ENCODE peak calls at places on chromosomes 2 and 18, in seven cellular contexts. J, E, G, Y, M, P and X are unnamed samples.

GRCh38 chr2:83368461-83368860 is 1090.6 kb downstream of the SUCLG1 start:
- DNase-seq in P (no peak), G (no peak), Y (no peak), M (no peak), E (no peak), J (no peak), X (no peak)

GRCh38 chr2:228938629-228939028 is 332.5 kb downstream of the PID1 start:
- DNase-seq in P (no peak), Y (no peak), M (no peak), J (no peak), G (no peak), E (no peak), X (no peak)

GRCh38 chr2:200156140-200156858 is 150.2 kb upstream of the SPATS2L start:
- DNase-seq in E (no peak), J (peak; percentile 24), G (no peak), Y (no peak), M (no peak), P (no peak), X (no peak)

GRCh38 chr2:33946198-33946597 is 347.1 kb upstream of the FAM98A start:
- DNase-seq in G (no peak), J (no peak), E (no peak), M (no peak), Y (no peak), P (no peak), X (no peak)

GRCh38 chr2:75608684-75609333 is 37.8 kb upstream of the MRPL19 start:
- DNase-seq in Y (peak; percentile 82), G (peak; percentile 66), E (peak; percentile 61), M (peak; percentile 80), P (no peak), J (peak; percentile 79), X (peak; percentile 58)

GRCh38 chr2:240783819-240784621 is 36.0 kb downstream of the KIF1A start:
- DNase-seq in J (no peak), M (no peak), P (no peak), E (no peak), Y (no peak), G (no peak), X (no peak)

GRCh38 chr2:233356546-233357308 is 2.4 kb downstream of the DGKD start:
- DNase-seq in J (no peak), E (no peak), G (no peak), M (no peak), P (no peak), Y (no peak), X (no peak)

GRCh38 chr2:73268831-73269685 is 15.2 kb downstream of the FBXO41 start:
- DNase-seq in P (no peak), E (no peak), G (peak; percentile 51), J (no peak), Y (no peak), M (no peak), X (no peak)

DNA sequence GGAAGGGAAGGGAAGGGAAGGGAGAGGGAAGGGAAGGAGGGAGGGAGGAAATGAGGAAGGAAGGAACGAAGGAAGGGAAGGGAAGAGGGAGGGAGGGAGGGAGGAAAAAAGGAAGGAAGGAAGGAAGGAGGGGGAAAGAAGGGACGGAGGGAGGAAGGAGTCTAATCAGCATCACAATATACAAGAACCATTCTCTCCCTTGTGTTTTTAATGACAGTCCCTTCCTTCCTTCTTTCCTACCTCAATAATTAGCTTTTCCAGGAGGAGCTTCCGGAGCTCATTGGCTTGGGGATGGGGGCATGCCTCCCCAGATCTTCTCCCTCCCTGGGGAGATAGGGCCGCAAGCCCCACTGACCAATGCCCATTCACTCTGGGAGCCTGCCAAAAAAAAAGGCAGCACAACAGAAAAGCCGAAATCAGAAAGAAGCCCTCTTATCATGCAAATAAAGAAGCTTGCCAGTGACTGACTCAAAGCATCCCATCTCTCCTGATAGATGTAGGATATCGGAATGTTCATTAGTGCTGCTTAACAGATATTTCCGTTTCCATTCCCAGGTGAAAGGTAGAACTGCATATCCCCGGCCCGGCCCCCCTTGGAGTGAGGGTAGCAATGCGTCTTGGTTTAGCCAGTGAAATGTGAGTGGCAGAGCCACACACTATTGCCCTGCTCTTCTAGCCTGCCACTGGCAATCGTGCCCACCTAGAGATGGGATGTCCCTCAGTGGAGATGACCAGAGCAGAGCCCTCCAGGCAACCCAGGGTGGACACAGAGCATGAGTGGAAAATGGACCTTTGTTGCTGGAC is 17.8 kb upstream of the SMAD7 start:
- DNase-seq in E (no peak), Y (no peak), J (no peak), P (no peak), M (no peak), G (no peak), X (no peak)
- TF ChIP-seq TAF1 in E (no peak), Y (no peak), J (no peak), P (no peak), M (no peak), G (no peak), X (no peak)

DNA sequence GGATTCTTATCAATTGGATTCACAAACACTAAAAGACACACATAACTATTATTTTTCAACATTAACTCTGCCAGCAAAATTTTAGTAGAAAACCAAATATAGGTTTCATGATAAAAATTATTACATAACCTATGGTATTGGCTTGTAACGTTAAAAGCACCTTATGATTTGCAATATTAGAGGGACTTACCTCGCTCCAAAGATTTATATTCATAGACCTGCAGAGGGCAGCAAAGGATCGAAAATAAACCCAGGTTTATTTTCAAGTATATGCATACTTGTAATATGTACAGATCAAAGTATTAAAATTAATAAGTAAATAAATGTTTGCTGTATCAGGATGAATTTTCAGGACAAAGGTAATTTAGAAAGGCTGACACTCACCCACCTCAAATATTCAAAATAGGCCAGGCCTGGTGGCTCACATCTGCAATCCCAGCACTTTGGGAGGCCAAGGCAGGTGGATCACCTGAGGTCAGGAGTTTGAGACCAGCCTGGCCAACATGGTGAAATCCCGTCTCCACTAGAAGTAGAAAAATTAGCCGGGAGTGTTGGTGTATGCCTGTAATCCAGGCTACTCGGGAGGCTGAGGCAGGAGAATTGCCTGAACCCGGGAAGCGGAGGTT is 45.3 kb downstream of the LRPPRC start:
- DNase-seq in J (peak; percentile 54), P (no peak), G (no peak), Y (no peak), E (no peak), M (peak; percentile 37), X (no peak)
- TF ChIP-seq TAF1 in J (no peak), P (no peak), G (no peak), Y (no peak), E (no peak), M (no peak), X (no peak)

DNA sequence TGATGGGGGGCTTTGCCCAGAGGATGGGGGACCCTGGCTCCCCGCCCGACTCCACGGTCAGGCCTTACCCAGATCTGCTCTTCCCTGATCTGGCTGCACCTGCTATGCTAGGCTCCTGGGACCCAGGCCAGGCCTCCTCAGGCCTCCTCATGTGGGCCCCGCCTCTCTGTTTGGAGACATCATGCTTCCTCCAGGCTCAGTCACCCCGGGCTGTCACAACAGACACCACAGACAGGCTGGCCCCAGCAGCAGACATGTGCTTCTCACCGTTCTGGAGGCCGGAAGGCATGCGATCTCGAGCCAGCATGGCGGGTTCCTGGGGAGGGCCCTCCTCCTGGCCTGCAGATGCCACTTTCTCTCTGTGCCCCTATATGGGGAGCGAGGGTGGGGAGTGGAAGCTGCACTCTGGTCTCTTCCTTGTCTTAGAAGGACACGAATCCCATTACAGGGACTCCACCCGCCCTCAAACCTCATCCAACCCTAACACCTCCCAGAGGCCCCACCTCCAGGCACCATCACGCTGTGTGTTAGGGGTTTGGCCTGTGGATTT is 10.8 kb upstream of the NEU4 start:
- DNase-seq in Y (peak; percentile 22), E (no peak), M (peak; percentile 47), P (no peak), G (no peak), J (no peak), X (peak; percentile 17)
- TF ChIP-seq TAF1 in Y (no peak), E (no peak), M (no peak), P (no peak), G (no peak), J (no peak), X (no peak)

DNA sequence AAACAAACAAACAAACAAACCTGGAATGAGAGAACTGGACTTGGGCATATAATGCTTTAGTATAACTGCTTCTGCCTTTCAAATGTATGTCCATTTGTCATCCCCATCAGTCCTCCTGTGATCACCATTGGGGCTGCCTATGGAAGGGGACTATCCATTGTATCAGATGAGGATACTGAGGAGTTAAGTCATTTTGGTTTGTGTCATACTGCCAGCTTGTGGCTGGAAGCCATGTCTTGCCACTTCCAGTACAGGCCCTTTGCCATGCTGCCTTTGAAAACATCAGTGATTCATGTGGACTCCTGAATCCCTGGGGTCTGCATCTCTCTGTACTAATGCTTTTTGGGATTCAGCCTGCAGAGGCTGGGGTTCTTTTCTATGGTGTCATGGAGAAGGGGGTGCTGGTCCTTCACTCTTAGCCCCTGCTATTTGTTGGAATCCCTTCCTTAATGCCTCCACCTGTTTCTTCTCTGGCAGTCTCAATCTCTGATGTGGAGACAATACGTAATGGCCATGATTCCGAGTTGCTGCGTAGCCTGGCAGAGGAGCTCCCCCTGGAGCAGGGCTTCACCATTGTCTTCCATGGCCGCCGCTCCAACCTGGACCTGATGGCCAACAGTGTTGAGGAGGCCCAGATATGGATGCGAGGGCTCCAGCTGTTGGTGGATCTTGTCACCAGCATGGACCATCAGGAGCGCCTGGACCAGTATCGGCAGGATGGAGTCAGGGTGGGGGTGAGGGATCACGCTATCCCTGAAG is 10.6 kb downstream of the PLCD4 start:
- DNase-seq in E (no peak), J (peak; percentile 18), G (no peak), P (no peak), Y (no peak), M (peak; percentile 50), X (no peak)
- TF ChIP-seq TAF1 in E (no peak), J (no peak), G (no peak), P (no peak), Y (no peak), M (no peak), X (no peak)

DNA sequence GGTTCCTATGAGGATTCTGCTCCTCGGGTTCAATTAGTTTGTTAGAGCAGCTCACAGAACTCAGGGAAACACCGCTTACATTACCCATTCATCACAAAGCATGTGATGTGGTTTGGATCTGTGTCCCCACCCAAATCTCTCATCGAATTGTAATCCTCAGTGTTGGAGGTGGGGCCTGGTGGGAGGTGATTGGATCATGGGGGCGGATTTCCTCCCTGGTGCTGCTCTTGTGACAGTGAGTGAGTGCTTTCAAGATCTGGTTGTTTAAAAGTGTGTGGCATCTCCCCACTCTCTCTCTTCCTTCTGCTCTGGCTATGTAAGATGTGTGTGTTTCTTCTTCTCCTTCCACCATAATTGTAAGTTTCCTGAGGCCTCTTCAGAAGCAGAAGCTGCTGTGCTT is 63.5 kb upstream of the AGPS start:
- DNase-seq in Y (no peak), G (no peak), E (no peak), M (no peak), P (no peak), J (no peak), X (no peak)
- TF ChIP-seq TAF1 in Y (no peak), G (no peak), E (no peak), M (no peak), P (no peak), J (no peak), X (no peak)

DNA sequence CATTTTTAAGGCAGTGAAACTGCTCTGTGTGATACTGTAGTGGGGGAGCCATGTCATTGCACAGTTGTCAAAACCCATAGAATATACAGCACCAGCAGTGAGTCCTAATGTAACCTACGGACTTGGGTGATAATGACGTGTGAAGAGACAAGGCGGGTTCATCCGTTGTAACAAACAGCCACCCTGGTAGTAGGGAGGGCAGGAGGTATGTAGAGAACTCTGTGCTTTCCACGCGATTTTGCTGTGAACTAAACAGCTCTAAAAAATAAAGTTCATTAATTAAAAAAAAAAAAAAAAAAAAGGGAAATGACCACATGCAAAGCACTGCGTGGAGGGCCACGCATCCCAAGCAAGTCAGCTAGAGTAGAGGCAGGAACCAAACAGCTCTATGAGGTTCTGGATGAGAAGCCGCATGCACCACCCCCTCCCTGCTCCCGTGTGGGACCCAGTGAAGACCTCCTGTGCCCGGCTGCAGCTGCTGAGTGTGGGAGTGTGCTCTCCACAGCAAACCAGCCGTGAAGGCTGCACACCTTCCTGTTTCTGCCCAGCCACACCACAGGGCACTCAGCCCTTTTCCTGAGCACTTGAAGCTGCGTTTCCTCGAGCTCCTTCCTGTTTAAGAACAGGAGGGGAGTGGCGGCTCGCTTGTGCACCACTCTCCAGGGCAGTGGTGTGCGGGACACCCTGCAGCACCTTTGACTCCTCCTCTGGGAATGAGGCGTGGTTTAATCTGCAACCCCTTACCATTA is 65.6 kb downstream of the ODC1 start:
- DNase-seq in E (no peak), G (no peak), P (peak; percentile 60), Y (no peak), J (no peak), M (no peak), X (no peak)
- TF ChIP-seq TAF1 in E (no peak), G (no peak), P (no peak), Y (no peak), J (no peak), M (no peak), X (no peak)